ENCODE peak calls at places on chromosomes 12 and 14, in five cellular contexts. B is retina, S is astrocyte, H is right cardiac atrium, J is MM.1S. I is an unnamed sample.

GRCh38 chr14:24673534-24674203 is 39.7 kb upstream of the GZMB start:
- DNase-seq in B (no peak), S (no peak), H (no peak), J (peak), I (no peak)

GRCh38 chr12:15001733-15002471 is 29.1 kb downstream of the PDE6H start:
- DNase-seq in B (peak), S (peak), H (peak), J (no peak), I (no peak)

GRCh38 chr12:9940370-9940769 is 8.2 kb upstream of the CLEC2A start:
- DNase-seq in B (no peak), S (no peak), H (no peak), J (peak), I (no peak)

GRCh38 chr12:94208433-94208921 is 60.1 kb downstream of the PLXNC1 start:
- DNase-seq in B (no peak), S (no peak), H (no peak), J (peak), I (no peak)

GRCh38 chr14:94936411-94936892 is 166.5 kb upstream of the GSC start:
- DNase-seq in B (peak), S (peak), H (peak), J (no peak), I (peak)

GRCh38 chr12:110699591-110700445 is 10.9 kb upstream of the HVCN1 start:
- DNase-seq in B (no peak), S (no peak), H (peak), J (no peak), I (no peak)

GRCh38 chr14:24670594-24670993 is 36.6 kb upstream of the GZMB start:
- DNase-seq in B (no peak), S (no peak), H (no peak), J (no peak), I (no peak)

GRCh38 chr14:71985538-71986234 is 53.5 kb downstream of the RGS6 start:
- DNase-seq in B (no peak), S (no peak), H (no peak), J (no peak), I (no peak)

GRCh38 chr14:60085693-60086092 is 6.0 kb upstream of the PCNX4 start:
- DNase-seq in B (no peak), S (no peak), H (no peak), J (no peak), I (no peak)

I was measured in nucleus accumbens.